ENCODE peak calls at places on chromosomes 13 and 19, in four cellular contexts. C, S, F and Q are unnamed samples.

GRCh38 chr19:11025006-11025405 is 64.2 kb downstream of the SMARCA4 start:
- DNase-seq in C (no peak), S (no peak), F (no peak), Q (no peak)

GRCh38 chr13:37395544-37395943 is 203.0 kb downstream of the POSTN start:
- DNase-seq in C (no peak), S (no peak), F (no peak), Q (no peak)

GRCh38 chr19:33622809-33623511 is 1.2 kb downstream of the CHST8 start:
- DNase-seq in C (no peak), S (peak), F (no peak), Q (no peak)

GRCh38 chr19:38932425-38933179 is 1.9 kb downstream of the MRPS12 start:
- DNase-seq in C (no peak), S (peak), F (no peak), Q (peak)

GRCh38 chr19:40229484-40229883 is 3.0 kb upstream of the CCNP start:
- DNase-seq in C (no peak), S (no peak), F (no peak), Q (no peak)

GRCh38 chr13:97559981-97560380 is 126.0 kb downstream of the RAP2A start:
- DNase-seq in C (no peak), S (no peak), F (no peak), Q (no peak)

GRCh38 chr13:32031025-32031814 is at the start of gene FRY:
- DNase-seq in C (peak), S (peak), F (peak), Q (peak)

GRCh38 chr13:19845758-19846157 is 17.7 kb downstream of the ZMYM5 start:
- DNase-seq in C (no peak), S (no peak), F (peak), Q (no peak)

GRCh38 chr19:57559008-57559403 is 657 bp downstream of the ZNF550 start:
- DNase-seq in C (peak), S (peak), F (peak), Q (no peak)

GRCh38 chr13:76852991-76853390 is 33.2 kb downstream of the KCTD12 start:
- DNase-seq in C (no peak), S (no peak), F (no peak), Q (no peak)